ENCODE peak calls at places on chromosomes 3 and 15, in four cellular contexts. J is suprapubic skin, N is A549, Z is stomach. G is an unnamed sample.

GRCh38 chr15:39287322-39288195 is 293.3 kb upstream of the THBS1 start:
- DNase-seq in N (no peak), J (no peak), Z (no peak), G (no peak)

GRCh38 chr15:63672369-63672768 is 75.2 kb downstream of the FBXL22 start:
- DNase-seq in Z (no peak), J (no peak), N (no peak), G (no peak)

GRCh38 chr3:113736548-113737089 is 9.4 kb downstream of the NAA50 start:
- DNase-seq in J (no peak), Z (no peak), N (peak), G (peak)

GRCh38 chr3:4813855-4814254 is 165.4 kb upstream of the BHLHE40 start:
- DNase-seq in Z (no peak), N (no peak), J (no peak), G (no peak)

GRCh38 chr3:48877671-48878070 is 21.0 kb downstream of the SLC25A20 start:
- DNase-seq in N (no peak), J (no peak), Z (no peak), G (no peak)

GRCh38 chr3:45168451-45168850 is 22.3 kb upstream of the CDCP1 start:
- DNase-seq in N (no peak), Z (no peak), J (no peak), G (no peak)

GRCh38 chr3:132290833-132291232 is 26.4 kb upstream of the ACP3 start:
- DNase-seq in Z (no peak), N (peak), J (no peak), G (no peak)

GRCh38 chr3:11619461-11619860 is 24.3 kb downstream of the VGLL4 start:
- DNase-seq in J (no peak), N (no peak), Z (no peak), G (no peak)

GRCh38 chr15:90231028-90232017 is 2.4 kb downstream of the CIB1 start:
- DNase-seq in N (no peak), Z (peak), J (no peak), G (peak)

GRCh38 chr3:64520334-64520733 is 167.5 kb downstream of the ADAMTS9 start:
- DNase-seq in N (no peak), J (no peak), Z (no peak), G (no peak)

GRCh38 chr15:89457086-89457485 is 39.3 kb downstream of the RHCG start:
- DNase-seq in J (no peak), N (peak), Z (no peak), G (no peak)

GRCh38 chr15:52094811-52095584 is 17.6 kb downstream of the BCL2L10 start:
- DNase-seq in Z (no peak), J (no peak), N (no peak), G (no peak)

GRCh38 chr15:33742807-33743206 is 225.5 kb upstream of the CHRM5 start:
- DNase-seq in Z (no peak), N (no peak), J (no peak), G (no peak)

GRCh38 chr3:196320110-196320509 is 2.1 kb upstream of the DYNLT2B start:
- DNase-seq in N (no peak), J (no peak), Z (no peak), G (no peak)

GRCh38 chr3:196321162-196321561 is 3.1 kb upstream of the DYNLT2B start:
- DNase-seq in Z (no peak), N (no peak), J (no peak), G (no peak)

GRCh38 chr3:196314597-196314996 is 3.4 kb downstream of the DYNLT2B start:
- DNase-seq in N (no peak), Z (no peak), J (no peak), G (no peak)

GRCh38 chr3:196315821-196316220 is 2.2 kb downstream of the DYNLT2B start:
- DNase-seq in J (no peak), N (no peak), Z (no peak), G (no peak)

GRCh38 chr3:196317702-196318467 is at the start of gene DYNLT2B:
- DNase-seq in J (peak), N (peak), Z (peak), G (peak)
- TF ChIP-seq POLR2A in J (peak), N (peak), Z (no peak), G (peak)

GRCh38 chr3:129166579-129167332 is 5.9 kb upstream of the ISY1 start:
- DNase-seq in J (no peak), Z (no peak), N (no peak), G (no peak)

GRCh38 chr3:129161860-129162271 is 1.0 kb upstream of the ISY1 start:
- DNase-seq in Z (no peak), N (no peak), J (no peak), G (no peak)

GRCh38 chr3:129164500-129164899 is 3.6 kb upstream of the ISY1 start:
- DNase-seq in N (no peak), J (no peak), Z (no peak), G (no peak)

GRCh38 chr3:129160891-129161859 is at the start of gene ISY1:
- DNase-seq in N (peak), Z (peak), J (peak), G (peak)

GRCh38 chr3:129162729-129163579 is 2.1 kb upstream of the ISY1 start:
- DNase-seq in J (no peak), Z (no peak), N (peak), G (no peak)
- TF ChIP-seq POLR2A in J (no peak), Z (no peak), N (no peak), G (no peak)

GRCh38 chr3:50090985-50091384 is 2.3 kb downstream of the RBM5 start:
- DNase-seq in N (no peak), J (no peak), Z (no peak), G (no peak)

GRCh38 chr3:50089603-50089945 is 855 bp downstream of the RBM5 start:
- DNase-seq in N (no peak), Z (no peak), J (no peak), G (no peak)

GRCh38 chr3:50088725-50089602 is at the start of gene RBM5:
- DNase-seq in N (peak), J (peak), Z (peak), G (peak)
- TF ChIP-seq POLR2A in N (peak), J (peak), Z (no peak), G (peak)

GRCh38 chr3:128846501-128846900 is 32.9 kb upstream of the ACAD9 start:
- DNase-seq in Z (no peak), J (no peak), N (no peak), G (no peak)
- TF ChIP-seq POLR2A in Z (no peak), J (no peak), N (no peak), G (no peak)

G was measured in prostate gland.